ENCODE peak calls at places on chromosomes 3 and 15, in four cellular contexts. U is OCI-LY7, J is EL, V is NB4. R is an unnamed sample.

GRCh38 chr3:901953-902778 is 190.7 kb upstream of the CNTN6 start:
- DNase-seq in U (peak), J (peak), V (peak), R (peak)

GRCh38 chr3:113169876-113170452 is 41.4 kb upstream of the BOC start:
- DNase-seq in U (no peak), V (no peak), J (no peak), R (no peak)

GRCh38 chr3:64924961-64925360 is 237.2 kb upstream of the ADAMTS9 start:
- DNase-seq in U (no peak), J (no peak), V (no peak), R (no peak)

GRCh38 chr3:38120690-38121450 is 16.1 kb downstream of the ACAA1 start:
- DNase-seq in J (no peak), U (no peak), V (no peak), R (no peak)

GRCh38 chr3:154753101-154753500 is 323.1 kb upstream of the GPR149 start:
- DNase-seq in V (no peak), U (no peak), J (no peak), R (no peak)

GRCh38 chr15:68228143-68228970 is 1.2 kb downstream of the CLN6 start:
- DNase-seq in U (peak), J (peak), V (peak), R (peak)

GRCh38 chr3:49276475-49277356 is at the start of gene C3orf62:
- DNase-seq in U (no peak), J (peak), V (peak), R (no peak)

GRCh38 chr3:8255771-8256170 is 245.9 kb upstream of the LMCD1 start:
- DNase-seq in U (no peak), V (no peak), J (no peak), R (no peak)

GRCh38 chr3:126098391-126098858 is 14.5 kb upstream of the SLC41A3 start:
- DNase-seq in V (no peak), U (no peak), J (no peak), R (no peak)

GRCh38 chr3:188860147-188860546 is 311.6 kb upstream of the TPRG1 start:
- DNase-seq in V (no peak), U (no peak), J (no peak), R (no peak)

GRCh38 chr15:80615783-80616391 is 79.2 kb upstream of the ABHD17C start:
- DNase-seq in V (no peak), U (no peak), J (peak), R (no peak)

GRCh38 chr3:73431136-73431933 is 193.4 kb downstream of the PDZRN3 start:
- DNase-seq in U (no peak), J (no peak), V (no peak), R (no peak)

GRCh38 chr3:52310861-52311566 is 5.1 kb upstream of the DNAH1 start:
- DNase-seq in U (peak), V (no peak), J (no peak), R (peak)

GRCh38 chr3:163936557-163936956 is 1141.7 kb downstream of the SI start:
- DNase-seq in V (no peak), U (no peak), J (no peak), R (no peak)